ENCODE peak calls at places on chromosomes 3 and 15, in seven cellular contexts. One of them, this sample, is unnamed.

GRCh38 chr3:164360738-164361376 is 717.4 kb downstream of the SI start:
- DNase-seq in lung: no peak
- DNase-seq in endodermal cell: no peak
- DNase-seq in choroid plexus epithelial cell: no peak
- DNase-seq in fibroblast of lung: no peak
- DNase-seq in CD8-positive, alpha-beta T cell: no peak
- DNase-seq in BJ: no peak
- DNase-seq in this sample: no peak

GRCh38 chr3:87260270-87260669 is 16.1 kb downstream of the POU1F1 start:
- DNase-seq in lung: no peak
- DNase-seq in endodermal cell: peak
- DNase-seq in choroid plexus epithelial cell: peak
- DNase-seq in fibroblast of lung: peak
- DNase-seq in CD8-positive, alpha-beta T cell: peak
- DNase-seq in BJ: peak
- DNase-seq in this sample: peak

GRCh38 chr3:11637901-11638668 is 5.6 kb downstream of the VGLL4 start:
- DNase-seq in lung: no peak
- DNase-seq in endodermal cell: no peak
- DNase-seq in choroid plexus epithelial cell: peak
- DNase-seq in fibroblast of lung: no peak
- DNase-seq in CD8-positive, alpha-beta T cell: no peak
- DNase-seq in BJ: peak
- DNase-seq in this sample: peak

GRCh38 chr3:188421836-188422540 is 268.0 kb downstream of the LPP start:
- DNase-seq in lung: no peak
- DNase-seq in endodermal cell: no peak
- DNase-seq in choroid plexus epithelial cell: peak
- DNase-seq in fibroblast of lung: no peak
- DNase-seq in CD8-positive, alpha-beta T cell: no peak
- DNase-seq in BJ: no peak
- DNase-seq in this sample: no peak

GRCh38 chr3:4988815-4989648 is 9.8 kb downstream of the BHLHE40 start:
- DNase-seq in lung: no peak
- DNase-seq in endodermal cell: peak
- DNase-seq in choroid plexus epithelial cell: peak
- DNase-seq in fibroblast of lung: peak
- DNase-seq in CD8-positive, alpha-beta T cell: no peak
- DNase-seq in BJ: no peak
- DNase-seq in this sample: no peak

GRCh38 chr3:133441867-133442270 is 42.0 kb downstream of the BFSP2 start:
- DNase-seq in lung: no peak
- DNase-seq in endodermal cell: no peak
- DNase-seq in choroid plexus epithelial cell: peak
- DNase-seq in fibroblast of lung: no peak
- DNase-seq in CD8-positive, alpha-beta T cell: no peak
- DNase-seq in BJ: no peak
- DNase-seq in this sample: no peak

GRCh38 chr3:33579181-33579510 is 138.9 kb downstream of the CLASP2 start:
- DNase-seq in lung: no peak
- DNase-seq in endodermal cell: no peak
- DNase-seq in choroid plexus epithelial cell: no peak
- DNase-seq in fibroblast of lung: no peak
- DNase-seq in CD8-positive, alpha-beta T cell: no peak
- DNase-seq in BJ: no peak
- DNase-seq in this sample: no peak

GRCh38 chr3:157204431-157204830 is 44.5 kb upstream of the CCNL1 start:
- DNase-seq in lung: no peak
- DNase-seq in endodermal cell: no peak
- DNase-seq in choroid plexus epithelial cell: peak
- DNase-seq in fibroblast of lung: peak
- DNase-seq in CD8-positive, alpha-beta T cell: no peak
- DNase-seq in BJ: peak
- DNase-seq in this sample: peak

GRCh38 chr3:136239094-136239493 is 11.0 kb upstream of the PCCB start:
- DNase-seq in lung: no peak
- DNase-seq in endodermal cell: no peak
- DNase-seq in choroid plexus epithelial cell: no peak
- DNase-seq in fibroblast of lung: no peak
- DNase-seq in CD8-positive, alpha-beta T cell: no peak
- DNase-seq in BJ: no peak
- DNase-seq in this sample: no peak

GRCh38 chr3:9111349-9112265 is 137.8 kb downstream of the SRGAP3 start:
- DNase-seq in lung: no peak
- DNase-seq in endodermal cell: peak
- DNase-seq in choroid plexus epithelial cell: no peak
- DNase-seq in fibroblast of lung: peak
- DNase-seq in CD8-positive, alpha-beta T cell: no peak
- DNase-seq in BJ: no peak
- DNase-seq in this sample: peak

GRCh38 chr15:42921049-42921731 is 612 bp upstream of the TTBK2 start:
- DNase-seq in lung: peak
- DNase-seq in endodermal cell: no peak
- DNase-seq in choroid plexus epithelial cell: peak
- DNase-seq in fibroblast of lung: peak
- DNase-seq in CD8-positive, alpha-beta T cell: peak
- DNase-seq in BJ: no peak
- DNase-seq in this sample: no peak

GRCh38 chr15:84883433-84883832 is 1.0 kb upstream of the SLC28A1 start:
- DNase-seq in lung: no peak
- DNase-seq in endodermal cell: no peak
- DNase-seq in choroid plexus epithelial cell: peak
- DNase-seq in fibroblast of lung: peak
- DNase-seq in CD8-positive, alpha-beta T cell: no peak
- DNase-seq in BJ: no peak
- DNase-seq in this sample: no peak

GRCh38 chr3:170301404-170301803 is 56.1 kb upstream of the SKIL start:
- DNase-seq in lung: no peak
- DNase-seq in endodermal cell: no peak
- DNase-seq in choroid plexus epithelial cell: peak
- DNase-seq in fibroblast of lung: peak
- DNase-seq in CD8-positive, alpha-beta T cell: no peak
- DNase-seq in BJ: peak
- DNase-seq in this sample: peak

GRCh38 chr3:49785565-49786356 is 581 bp downstream of the IP6K1 start:
- DNase-seq in lung: no peak
- DNase-seq in endodermal cell: no peak
- DNase-seq in choroid plexus epithelial cell: peak
- DNase-seq in fibroblast of lung: peak
- DNase-seq in CD8-positive, alpha-beta T cell: peak
- DNase-seq in BJ: no peak
- DNase-seq in this sample: no peak

GRCh38 chr3:113516115-113516505 is 1.2 kb upstream of the SPICE1 start:
- DNase-seq in lung: no peak
- DNase-seq in endodermal cell: no peak
- DNase-seq in choroid plexus epithelial cell: peak
- DNase-seq in fibroblast of lung: no peak
- DNase-seq in CD8-positive, alpha-beta T cell: no peak
- DNase-seq in BJ: no peak
- DNase-seq in this sample: no peak
- H3K4me3 ChIP-seq in lung: no peak
- H3K4me3 ChIP-seq in endodermal cell: no peak
- H3K4me3 ChIP-seq in choroid plexus epithelial cell: no peak
- H3K4me3 ChIP-seq in fibroblast of lung: peak
- H3K4me3 ChIP-seq in CD8-positive, alpha-beta T cell: peak
- H3K4me3 ChIP-seq in BJ: no peak
- H3K4me3 ChIP-seq in this sample: no peak

DNA sequence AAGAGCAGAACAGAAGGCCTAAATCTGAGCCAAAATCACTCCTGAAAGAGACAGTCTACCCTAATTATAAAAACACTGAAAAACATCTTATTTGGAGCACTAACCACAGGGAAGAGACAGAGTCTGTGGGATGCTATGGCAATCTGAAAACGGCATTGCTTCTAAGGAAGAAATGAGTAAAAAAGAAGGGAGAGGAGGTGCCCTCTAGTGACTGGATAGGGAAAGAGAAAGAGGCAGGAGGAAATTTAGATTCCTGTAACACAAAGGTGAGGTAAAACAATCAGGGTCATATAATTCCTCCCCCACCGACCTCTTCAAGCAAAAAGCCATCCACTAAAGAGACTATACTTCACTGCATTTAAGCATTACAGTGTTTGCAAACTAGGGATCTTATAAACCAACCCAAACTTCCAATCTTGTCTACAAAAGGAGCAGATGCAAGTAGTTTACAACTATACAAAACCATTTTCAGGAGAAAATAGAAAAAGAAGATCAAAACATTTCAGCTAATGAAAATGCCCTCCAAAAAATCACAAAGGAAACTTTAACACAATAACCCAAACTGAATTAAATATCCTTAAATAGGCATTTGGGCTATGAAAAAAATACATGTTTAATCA is 32.6 kb downstream of the HACD2 start:
- DNase-seq in lung: no peak
- DNase-seq in endodermal cell: no peak
- DNase-seq in choroid plexus epithelial cell: peak
- DNase-seq in fibroblast of lung: no peak
- DNase-seq in CD8-positive, alpha-beta T cell: no peak
- DNase-seq in BJ: no peak
- DNase-seq in this sample: no peak
- TF ChIP-seq CTCF in lung: no peak
- TF ChIP-seq CTCF in endodermal cell: peak
- TF ChIP-seq CTCF in choroid plexus epithelial cell: peak
- TF ChIP-seq CTCF in fibroblast of lung: peak
- TF ChIP-seq CTCF in CD8-positive, alpha-beta T cell: peak
- TF ChIP-seq CTCF in BJ: peak
- TF ChIP-seq CTCF in this sample: peak

GRCh38 chr3:16455001-16455400 is 58.5 kb downstream of the RFTN1 start:
- DNase-seq in lung: peak
- DNase-seq in endodermal cell: no peak
- DNase-seq in choroid plexus epithelial cell: no peak
- DNase-seq in fibroblast of lung: no peak
- DNase-seq in CD8-positive, alpha-beta T cell: no peak
- DNase-seq in BJ: no peak
- DNase-seq in this sample: no peak
- H3K4me3 ChIP-seq in lung: no peak
- H3K4me3 ChIP-seq in endodermal cell: no peak
- H3K4me3 ChIP-seq in choroid plexus epithelial cell: no peak
- H3K4me3 ChIP-seq in fibroblast of lung: no peak
- H3K4me3 ChIP-seq in CD8-positive, alpha-beta T cell: no peak
- H3K4me3 ChIP-seq in BJ: no peak
- H3K4me3 ChIP-seq in this sample: no peak

GRCh38 chr3:43425829-43426228 is 139.5 kb downstream of the SNRK start:
- DNase-seq in lung: no peak
- DNase-seq in endodermal cell: no peak
- DNase-seq in choroid plexus epithelial cell: no peak
- DNase-seq in fibroblast of lung: no peak
- DNase-seq in CD8-positive, alpha-beta T cell: no peak
- DNase-seq in BJ: no peak
- DNase-seq in this sample: no peak
- TF ChIP-seq CTCF in lung: no peak
- TF ChIP-seq CTCF in endodermal cell: no peak
- TF ChIP-seq CTCF in choroid plexus epithelial cell: no peak
- TF ChIP-seq CTCF in fibroblast of lung: no peak
- TF ChIP-seq CTCF in CD8-positive, alpha-beta T cell: no peak
- TF ChIP-seq CTCF in BJ: no peak
- TF ChIP-seq CTCF in this sample: no peak

GRCh38 chr3:125053304-125053699 is 2.5 kb downstream of the HEG1 start:
- DNase-seq in lung: no peak
- DNase-seq in endodermal cell: no peak
- DNase-seq in choroid plexus epithelial cell: no peak
- DNase-seq in fibroblast of lung: no peak
- DNase-seq in CD8-positive, alpha-beta T cell: no peak
- DNase-seq in BJ: no peak
- DNase-seq in this sample: no peak

GRCh38 chr3:125052671-125053303 is 3.0 kb downstream of the HEG1 start:
- DNase-seq in lung: no peak
- DNase-seq in endodermal cell: peak
- DNase-seq in choroid plexus epithelial cell: peak
- DNase-seq in fibroblast of lung: peak
- DNase-seq in CD8-positive, alpha-beta T cell: no peak
- DNase-seq in BJ: peak
- DNase-seq in this sample: peak

GRCh38 chr3:125051205-125051604 is 4.6 kb downstream of the HEG1 start:
- DNase-seq in lung: no peak
- DNase-seq in endodermal cell: no peak
- DNase-seq in choroid plexus epithelial cell: no peak
- DNase-seq in fibroblast of lung: no peak
- DNase-seq in CD8-positive, alpha-beta T cell: no peak
- DNase-seq in BJ: no peak
- DNase-seq in this sample: no peak

GRCh38 chr3:125050486-125051172 is 5.2 kb downstream of the HEG1 start:
- DNase-seq in lung: no peak
- DNase-seq in endodermal cell: peak
- DNase-seq in choroid plexus epithelial cell: no peak
- DNase-seq in fibroblast of lung: no peak
- DNase-seq in CD8-positive, alpha-beta T cell: no peak
- DNase-seq in BJ: no peak
- DNase-seq in this sample: no peak

GRCh38 chr3:125051715-125052581 is 3.8 kb downstream of the HEG1 start:
- DNase-seq in lung: no peak
- DNase-seq in endodermal cell: peak
- DNase-seq in choroid plexus epithelial cell: peak
- DNase-seq in fibroblast of lung: peak
- DNase-seq in CD8-positive, alpha-beta T cell: peak
- DNase-seq in BJ: peak
- DNase-seq in this sample: peak
- H3K4me3 ChIP-seq in lung: no peak
- H3K4me3 ChIP-seq in endodermal cell: peak
- H3K4me3 ChIP-seq in choroid plexus epithelial cell: peak
- H3K4me3 ChIP-seq in fibroblast of lung: peak
- H3K4me3 ChIP-seq in CD8-positive, alpha-beta T cell: peak
- H3K4me3 ChIP-seq in BJ: peak
- H3K4me3 ChIP-seq in this sample: peak

This sample was measured in AG09309.